ENCODE peak calls at places on chromosomes 7 and 10, in ten cellular contexts. I is stomach, P is body of pancreas, Q is tibial artery, S is fibroblast of pulmonary artery, Z is HL-60, M is brain microvascular endothelial cell, U is NB4, D is fibroblast of mammary gland, W is keratinocyte. L is an unnamed sample.

GRCh38 chr7:47458057-47458456 is 123.9 kb downstream of the TNS3 start:
- DNase-seq in U (no peak), Z (no peak), M (peak), D (peak), I (peak), Q (peak), P (peak), W (no peak), S (peak), L (no peak)

GRCh38 chr7:47191876-47192291 is 390.0 kb downstream of the TNS3 start:
- DNase-seq in W (no peak), U (no peak), P (no peak), I (no peak), Q (no peak), M (no peak), D (no peak), S (no peak), Z (no peak), L (peak)

GRCh38 chr7:42686594-42687156 is 225.2 kb downstream of the C7orf25 start:
- DNase-seq in U (no peak), D (no peak), M (no peak), I (no peak), Q (no peak), S (no peak), Z (no peak), W (no peak), P (no peak), L (no peak)

GRCh38 chr10:113290137-113290536 is 262.7 kb upstream of the HABP2 start:
- DNase-seq in D (no peak), P (no peak), I (no peak), S (no peak), U (no peak), Z (no peak), W (no peak), M (no peak), Q (no peak), L (no peak)

GRCh38 chr7:116522247-116522646 is 2.6 kb upstream of the CAV1 start:
- DNase-seq in U (no peak), I (no peak), Z (no peak), Q (no peak), P (no peak), S (peak), D (peak), W (no peak), M (peak), L (no peak)

GRCh38 chr7:134630890-134631289 is 15.8 kb upstream of the BPGM start:
- DNase-seq in M (no peak), U (no peak), Q (no peak), I (no peak), S (peak), P (no peak), Z (no peak), D (no peak), W (no peak), L (no peak)

GRCh38 chr7:99782012-99782953 is 1.7 kb downstream of the CYP3A4 start:
- DNase-seq in U (no peak), W (no peak), Q (no peak), S (no peak), I (no peak), M (no peak), D (no peak), P (no peak), Z (no peak), L (no peak)

GRCh38 chr10:104299031-104299904 is 30.3 kb downstream of the GSTO2 start:
- DNase-seq in I (no peak), S (peak), P (no peak), W (no peak), D (peak), Q (no peak), U (no peak), Z (no peak), M (peak), L (no peak)

GRCh38 chr10:58839771-58840170 is 327.1 kb downstream of the BICC1 start:
- DNase-seq in U (no peak), Q (no peak), W (no peak), Z (no peak), P (no peak), S (peak), I (no peak), D (no peak), M (no peak), L (no peak)

GRCh38 chr10:978826-979421 is 9.3 kb upstream of the GTPBP4 start:
- DNase-seq in I (no peak), S (no peak), D (peak), M (no peak), U (peak), Z (no peak), P (no peak), W (no peak), Q (no peak), L (no peak)

GRCh38 chr7:1664711-1665591 is 5.1 kb upstream of the ELFN1 start:
- DNase-seq in S (peak), U (peak), Z (peak), D (peak), Q (peak), M (peak), W (no peak), P (peak), I (peak), L (peak)

GRCh38 chr7:30348083-30348560 is 63.7 kb downstream of the ZNRF2 start:
- DNase-seq in P (no peak), M (peak), U (peak), Z (peak), I (no peak), D (peak), W (peak), Q (no peak), S (peak), L (peak)

GRCh38 chr7:96479015-96479645 is 157.2 kb upstream of the SLC25A13 start:
- DNase-seq in Z (no peak), S (no peak), P (no peak), W (no peak), U (no peak), D (no peak), I (no peak), Q (no peak), M (no peak), L (no peak)

GRCh38 chr10:61001731-61002122 is 57.7 kb upstream of the RHOBTB1 start:
- DNase-seq in I (no peak), M (no peak), D (no peak), P (no peak), Z (no peak), U (no peak), W (no peak), S (no peak), Q (no peak), L (no peak)

GRCh38 chr10:70756710-70757360 is 28.3 kb downstream of the TBATA start:
- DNase-seq in S (no peak), Q (no peak), P (no peak), M (peak), Z (no peak), D (peak), I (no peak), U (no peak), W (no peak), L (no peak)

GRCh38 chr10:65622608-65623007 is 1303.2 kb upstream of the LRRTM3 start:
- DNase-seq in Z (no peak), I (no peak), Q (no peak), P (no peak), D (no peak), W (no peak), S (no peak), M (no peak), U (no peak), L (no peak)

DNA sequence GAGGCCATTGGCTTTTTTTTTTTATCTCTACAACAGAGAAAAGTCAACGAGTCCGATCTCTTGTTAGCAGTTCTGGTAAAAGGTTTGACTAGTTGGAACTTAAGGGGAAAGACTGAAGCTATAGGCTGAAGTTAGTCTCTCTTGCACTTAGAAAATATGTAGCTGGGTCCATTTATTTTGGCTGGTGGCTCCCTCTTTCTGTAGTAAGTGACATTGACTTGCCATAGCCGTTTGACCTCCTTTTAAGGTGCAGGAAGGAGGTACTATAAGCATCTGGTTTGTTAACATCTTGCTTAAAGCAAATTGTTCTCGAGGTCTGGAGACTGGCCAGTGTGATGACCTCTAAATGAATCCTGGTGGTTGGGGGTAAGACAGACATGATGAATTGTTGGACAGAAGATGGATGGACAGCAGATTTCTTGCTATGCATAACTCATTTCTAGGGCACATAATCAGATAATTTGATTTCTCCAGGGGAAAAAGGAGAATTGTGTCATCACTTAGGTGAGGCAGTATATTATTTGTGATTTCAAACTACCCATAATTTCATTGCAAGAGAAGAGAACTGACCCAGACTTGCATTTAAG is 356.3 kb upstream of the GALNT17 start:
- DNase-seq in M (no peak), S (peak), I (no peak), P (no peak), U (peak), Q (no peak), D (peak), Z (no peak), W (no peak), L (no peak)
- TF ChIP-seq CTCF in M (peak), S (no peak), I (no peak), P (no peak), U (no peak), Q (no peak), D (peak), Z (no peak), W (no peak), L (no peak)

GRCh38 chr10:63713191-63714144 is 192.3 kb downstream of the REEP3 start:
- DNase-seq in U (no peak), D (peak), S (peak), W (no peak), I (peak), P (peak), M (peak), Q (peak), Z (no peak), L (peak)

GRCh38 chr10:63710703-63711102 is 189.5 kb downstream of the REEP3 start:
- DNase-seq in Z (no peak), D (no peak), I (no peak), P (no peak), Q (no peak), S (no peak), W (no peak), M (no peak), U (no peak), L (no peak)

GRCh38 chr10:63712717-63713115 is 191.5 kb downstream of the REEP3 start:
- DNase-seq in I (no peak), U (no peak), Q (no peak), P (no peak), M (no peak), W (no peak), D (peak), Z (no peak), S (peak), L (no peak)

GRCh38 chr10:63711361-63711760 is 190.2 kb downstream of the REEP3 start:
- DNase-seq in S (peak), M (no peak), U (no peak), I (peak), D (peak), W (no peak), Q (no peak), P (peak), Z (no peak), L (no peak)

GRCh38 chr10:63711866-63712716 is 190.9 kb downstream of the REEP3 start:
- DNase-seq in D (peak), P (peak), W (peak), Q (peak), S (peak), U (no peak), I (peak), M (peak), Z (no peak), L (peak)
- H3K4me3 ChIP-seq in D (no peak), P (no peak), W (no peak), Q (no peak), S (no peak), U (no peak), I (no peak), M (no peak), Z (no peak), L (no peak)

GRCh38 chr10:86757110-86757790 is 831 bp downstream of the BMPR1A start:
- DNase-seq in Q (peak), W (no peak), D (peak), P (peak), Z (no peak), I (peak), S (peak), M (peak), U (peak), L (peak)
- TF ChIP-seq CTCF in Q (peak), W (no peak), D (peak), P (peak), Z (no peak), I (no peak), S (peak), M (peak), U (no peak), L (no peak)

GRCh38 chr10:96830511-96831199 is 1.4 kb upstream of the LCOR start:
- DNase-seq in Z (peak), I (peak), U (peak), Q (peak), S (peak), W (peak), D (peak), P (peak), M (peak), L (peak)
- H3K4me3 ChIP-seq in Z (no peak), I (no peak), U (peak), Q (no peak), S (no peak), W (no peak), D (no peak), P (no peak), M (no peak), L (no peak)

GRCh38 chr7:45902820-45903219 is 14.5 kb downstream of the IGFBP1 start:
- DNase-seq in Z (no peak), D (no peak), P (no peak), I (no peak), U (no peak), M (no peak), Q (no peak), W (no peak), S (no peak), L (no peak)
- TF ChIP-seq CTCF in Z (no peak), D (peak), P (no peak), I (no peak), U (no peak), M (peak), Q (no peak), W (no peak), S (peak), L (no peak)

GRCh38 chr10:100715101-100715444 is 30.3 kb upstream of the PAX2 start:
- DNase-seq in Q (no peak), S (no peak), M (no peak), Z (no peak), W (no peak), U (no peak), P (no peak), I (no peak), D (no peak), L (no peak)
- H3K4me3 ChIP-seq in Q (no peak), S (no peak), M (no peak), Z (no peak), W (no peak), U (no peak), P (no peak), I (no peak), D (no peak), L (no peak)

GRCh38 chr10:95730233-95730632 is 25.7 kb upstream of the ENTPD1 start:
- DNase-seq in M (no peak), S (no peak), Z (no peak), W (no peak), U (peak), Q (no peak), I (no peak), P (no peak), D (no peak), L (no peak)

GRCh38 chr10:95729323-95730055 is 26.5 kb upstream of the ENTPD1 start:
- DNase-seq in P (no peak), I (no peak), S (no peak), Z (no peak), M (no peak), W (no peak), Q (no peak), D (no peak), U (no peak), L (no peak)

GRCh38 chr10:95728535-95728934 is 27.4 kb upstream of the ENTPD1 start:
- DNase-seq in Q (no peak), P (no peak), U (peak), Z (no peak), S (peak), W (no peak), I (no peak), D (peak), M (peak), L (no peak)
- TF ChIP-seq CTCF in Q (no peak), P (no peak), U (no peak), Z (no peak), S (no peak), W (no peak), I (no peak), D (no peak), M (no peak), L (no peak)

L was measured in mucosa of descending colon.